ENCODE peak calls at places on chromosomes 1 and 21, in eight cellular contexts. S, G, T, P, Z, D, M and C are unnamed samples. For H3K4me1, the result is how much of the 10 kb centered on the place peaks cover.

GRCh38 chr1:20900056-20900455 is 112.9 kb upstream of the HP1BP3 start:
- DNase-seq in S (no peak), G (no peak), T (no peak), P (no peak), Z (no peak), D (no peak), M (no peak), C (no peak)

GRCh38 chr1:234925440-234926251 is 203.0 kb downstream of the TOMM20 start:
- DNase-seq in S (peak), G (peak), T (no peak), P (peak), Z (peak), D (peak), M (peak), C (peak)

GRCh38 chr21:29332461-29333354 is 34.0 kb downstream of the BACH1 start:
- DNase-seq in S (peak), G (peak), T (no peak), P (peak), Z (peak), D (peak), M (no peak), C (no peak)

GRCh38 chr1:184143449-184143848 is 91.9 kb downstream of the TSEN15 start:
- DNase-seq in S (no peak), G (peak), T (no peak), P (peak), Z (peak), D (no peak), M (no peak), C (no peak)

GRCh38 chr1:10795305-10796021 is 983 bp downstream of the CASZ1 start:
- DNase-seq in S (no peak), G (no peak), T (no peak), P (no peak), Z (peak), D (peak), M (peak), C (peak)

GRCh38 chr1:212982430-212983152 is 32.2 kb downstream of the VASH2 start:
- DNase-seq in S (no peak), G (no peak), T (no peak), P (peak), Z (no peak), D (no peak), M (no peak), C (no peak)

GRCh38 chr21:42677339-42678117 is 24.1 kb downstream of the PDE9A start:
- DNase-seq in S (peak), G (peak), T (peak), P (peak), Z (no peak), D (peak), M (no peak), C (peak)

GRCh38 chr21:42135386-42136040 is 64.4 kb downstream of the UMODL1 start:
- DNase-seq in S (no peak), G (no peak), T (no peak), P (no peak), Z (no peak), D (no peak), M (no peak), C (no peak)

GRCh38 chr21:16117851-16118592 is 388.2 kb downstream of the USP25 start:
- DNase-seq in S (peak), G (peak), T (no peak), P (peak), Z (peak), D (peak), M (no peak), C (peak)

GRCh38 chr1:209835782-209836298 is 8.1 kb downstream of the UTP25 start:
- DNase-seq in S (peak), G (peak), T (no peak), P (peak), Z (peak), D (no peak), M (no peak), C (peak)

GRCh38 chr1:76125441-76126215 is 51.1 kb downstream of the ST6GALNAC3 start:
- DNase-seq in S (no peak), G (no peak), T (no peak), P (no peak), Z (no peak), D (no peak), M (no peak), C (no peak)

GRCh38 chr1:206979379-206980043 is 9.3 kb upstream of the FCAMR start:
- DNase-seq in S (peak), G (peak), T (no peak), P (peak), Z (peak), D (peak), M (no peak), C (peak)

GRCh38 chr1:29389533-29390041 is 153.3 kb downstream of the PTPRU start:
- DNase-seq in S (no peak), G (no peak), T (no peak), P (no peak), Z (no peak), D (no peak), M (peak), C (no peak)

GRCh38 chr1:208248254-208248935 is 4.2 kb upstream of the PLXNA2 start:
- DNase-seq in S (no peak), G (no peak), T (no peak), P (no peak), Z (no peak), D (no peak), M (no peak), C (no peak)

GRCh38 chr1:40783001-40783905 is at the start of gene KCNQ4:
- DNase-seq in S (no peak), G (peak), T (no peak), P (no peak), Z (peak), D (peak), M (peak), C (peak)

GRCh38 chr21:24367936-24368335 is 1239.3 kb downstream of the MRPL39 start:
- DNase-seq in S (peak), G (no peak), T (no peak), P (peak), Z (no peak), D (peak), M (no peak), C (peak)

GRCh38 chr1:15849775-15850449 is 2.4 kb downstream of the SPEN start:
- DNase-seq in S (peak), G (peak), T (peak), P (peak), Z (peak), D (peak), M (peak), C (peak)

GRCh38 chr21:41604583-41605041 is 96.7 kb upstream of the TMPRSS2 start:
- DNase-seq in S (no peak), G (no peak), T (no peak), P (peak), Z (peak), D (peak), M (no peak), C (no peak)

GRCh38 chr1:220748091-220748934 is at the start of gene MTARC2:
- DNase-seq in S (peak), G (peak), T (no peak), P (peak), Z (peak), D (peak), M (peak), C (peak)

GRCh38 chr1:184289825-184290550 is 96.8 kb upstream of the C1orf21 start:
- DNase-seq in S (no peak), G (no peak), T (peak), P (no peak), Z (no peak), D (peak), M (no peak), C (no peak)

GRCh38 chr21:16102113-16102512 is 372.3 kb downstream of the USP25 start:
- DNase-seq in S (peak), G (no peak), T (no peak), P (no peak), Z (peak), D (no peak), M (no peak), C (no peak)

GRCh38 chr1:55195523-55196233 is 19.5 kb downstream of the USP24 start:
- DNase-seq in S (no peak), G (peak), T (no peak), P (peak), Z (peak), D (no peak), M (no peak), C (peak)

GRCh38 chr1:106554294-106554693 is 502.2 kb upstream of the PRMT6 start:
- DNase-seq in S (peak), G (peak), T (no peak), P (no peak), Z (peak), D (peak), M (no peak), C (peak)

GRCh38 chr1:22123071-22123390 is 19.9 kb downstream of the WNT4 start:
- DNase-seq in S (no peak), G (no peak), T (no peak), P (no peak), Z (no peak), D (no peak), M (no peak), C (no peak)

GRCh38 chr1:192700834-192701271 is 64.9 kb downstream of the RGS13 start:
- DNase-seq in S (peak), G (peak), T (no peak), P (peak), Z (peak), D (peak), M (no peak), C (peak)

GRCh38 chr21:39014751-39015150 is 168.5 kb downstream of the PSMG1 start:
- DNase-seq in S (peak), G (peak), T (no peak), P (peak), Z (peak), D (peak), M (no peak), C (peak)

GRCh38 chr1:233357595-233358446 is 30.3 kb downstream of the MAP3K21 start:
- DNase-seq in S (no peak), G (no peak), T (no peak), P (no peak), Z (no peak), D (no peak), M (no peak), C (no peak)

GRCh38 chr1:27598288-27598687 is 5.7 kb downstream of the AHDC1 start:
- DNase-seq in S (no peak), G (no peak), T (peak), P (no peak), Z (peak), D (no peak), M (no peak), C (peak)

GRCh38 chr1:27597511-27598216 is 6.3 kb downstream of the AHDC1 start:
- DNase-seq in S (peak), G (no peak), T (no peak), P (peak), Z (no peak), D (no peak), M (no peak), C (no peak)

GRCh38 chr1:27599605-27600499 is 4.1 kb downstream of the AHDC1 start:
- DNase-seq in S (no peak), G (no peak), T (peak), P (no peak), Z (no peak), D (peak), M (no peak), C (no peak)

GRCh38 chr1:27600500-27601175 is 3.3 kb downstream of the AHDC1 start:
- DNase-seq in S (no peak), G (no peak), T (no peak), P (peak), Z (no peak), D (no peak), M (no peak), C (peak)

DNA sequence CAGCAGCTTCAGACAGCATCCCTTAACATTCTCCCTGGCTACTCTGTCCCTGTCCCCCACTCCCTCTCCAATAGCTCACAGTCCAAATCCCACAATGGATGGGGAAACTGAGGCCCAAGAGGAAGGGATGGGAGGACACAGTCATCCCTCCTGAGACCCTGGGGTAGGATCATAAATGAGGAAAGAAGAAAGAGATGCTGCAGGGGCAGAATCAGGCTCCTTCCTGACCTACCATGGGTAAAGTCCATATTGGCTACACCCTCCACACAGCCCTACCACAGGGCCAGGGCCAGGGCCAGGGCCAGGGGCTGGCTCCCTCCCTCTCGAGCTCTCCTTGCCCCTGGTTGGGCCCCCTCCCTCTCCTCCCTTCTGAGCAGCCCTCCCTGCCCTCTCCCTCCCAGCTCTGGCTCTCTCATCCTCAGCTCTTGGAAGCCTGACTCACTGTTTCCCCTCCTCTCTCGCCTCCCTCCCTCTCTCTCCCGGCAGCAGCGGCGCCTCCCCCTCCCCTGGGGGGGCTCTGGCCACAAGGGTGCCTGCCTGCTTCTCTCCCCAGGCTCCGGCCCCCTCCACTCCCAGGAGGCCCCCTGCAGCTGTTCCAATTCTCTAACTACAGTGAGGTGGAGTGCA is 4.9 kb downstream of the AHDC1 start:
- DNase-seq in S (peak), G (peak), T (peak), P (peak), Z (peak), D (peak), M (peak), C (peak)
- H3K4me1 ChIP-seq in S (half or more), G (half or more), T (half or more), P (half or more), Z (half or more), D (under half), M (under half), C (half or more)

GRCh38 chr1:157700711-157701110 is at the start of gene FCRL3:
- DNase-seq in S (no peak), G (no peak), T (no peak), P (no peak), Z (no peak), D (no peak), M (no peak), C (no peak)
- H3K4me3 ChIP-seq in S (no peak), G (no peak), T (no peak), P (no peak), Z (no peak), D (no peak), M (no peak), C (no peak)

GRCh38 chr1:203038217-203038741 is 12.0 kb downstream of the PPFIA4 start:
- DNase-seq in S (peak), G (peak), T (no peak), P (peak), Z (peak), D (peak), M (no peak), C (peak)
- H3K9ac ChIP-seq in S (no peak), G (no peak), T (no peak), P (no peak), Z (no peak), D (no peak), M (no peak), C (no peak)

DNA sequence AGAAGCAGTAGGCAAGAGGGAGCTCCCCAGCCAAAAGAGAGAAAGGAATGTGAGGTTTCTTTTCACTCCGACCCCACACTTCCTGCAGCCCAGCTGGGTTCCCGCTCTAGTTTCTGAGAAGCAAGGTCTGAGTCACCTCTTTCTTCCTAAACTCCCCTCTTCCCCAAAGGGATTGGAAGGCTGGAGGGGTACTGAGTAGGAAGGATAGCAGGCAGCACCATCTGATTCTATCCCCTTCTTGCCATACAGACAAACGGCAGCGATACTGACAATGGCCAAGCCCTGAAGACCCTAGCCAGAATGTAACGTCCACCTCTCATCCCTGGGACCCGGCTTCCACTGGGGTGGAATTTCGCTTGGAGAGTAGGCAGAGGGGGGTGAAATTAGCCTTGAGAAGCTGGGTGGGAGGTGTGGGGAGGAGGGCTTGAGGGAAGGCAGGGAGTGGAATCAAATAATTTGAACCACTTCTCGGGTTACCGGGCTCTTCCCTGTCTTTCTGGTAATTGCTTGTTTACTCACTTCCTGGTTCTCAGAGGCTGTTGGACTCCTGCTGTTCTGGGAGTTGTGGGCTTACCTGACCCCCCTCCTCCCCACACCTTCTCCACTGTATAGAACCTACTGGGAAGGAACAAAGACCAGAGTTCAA is 13.2 kb downstream of the IER5 start:
- DNase-seq in S (peak), G (peak), T (peak), P (peak), Z (peak), D (peak), M (no peak), C (peak)
- H3K4me1 ChIP-seq in S (half or more), G (half or more), T (half or more), P (under half), Z (half or more), D (half or more), M (under half), C (under half)

GRCh38 chr1:244442850-244443249 is 8.9 kb downstream of the ADSS2 start:
- DNase-seq in S (no peak), G (no peak), T (no peak), P (no peak), Z (peak), D (no peak), M (no peak), C (no peak)

GRCh38 chr1:244437108-244437507 is 14.6 kb downstream of the ADSS2 start:
- DNase-seq in S (peak), G (peak), T (no peak), P (peak), Z (peak), D (peak), M (no peak), C (peak)

GRCh38 chr1:244436336-244437102 is 15.2 kb downstream of the ADSS2 start:
- DNase-seq in S (peak), G (no peak), T (no peak), P (peak), Z (peak), D (peak), M (no peak), C (peak)

GRCh38 chr1:244435562-244436205 is 16.0 kb downstream of the ADSS2 start:
- DNase-seq in S (peak), G (peak), T (no peak), P (peak), Z (peak), D (peak), M (no peak), C (peak)

DNA sequence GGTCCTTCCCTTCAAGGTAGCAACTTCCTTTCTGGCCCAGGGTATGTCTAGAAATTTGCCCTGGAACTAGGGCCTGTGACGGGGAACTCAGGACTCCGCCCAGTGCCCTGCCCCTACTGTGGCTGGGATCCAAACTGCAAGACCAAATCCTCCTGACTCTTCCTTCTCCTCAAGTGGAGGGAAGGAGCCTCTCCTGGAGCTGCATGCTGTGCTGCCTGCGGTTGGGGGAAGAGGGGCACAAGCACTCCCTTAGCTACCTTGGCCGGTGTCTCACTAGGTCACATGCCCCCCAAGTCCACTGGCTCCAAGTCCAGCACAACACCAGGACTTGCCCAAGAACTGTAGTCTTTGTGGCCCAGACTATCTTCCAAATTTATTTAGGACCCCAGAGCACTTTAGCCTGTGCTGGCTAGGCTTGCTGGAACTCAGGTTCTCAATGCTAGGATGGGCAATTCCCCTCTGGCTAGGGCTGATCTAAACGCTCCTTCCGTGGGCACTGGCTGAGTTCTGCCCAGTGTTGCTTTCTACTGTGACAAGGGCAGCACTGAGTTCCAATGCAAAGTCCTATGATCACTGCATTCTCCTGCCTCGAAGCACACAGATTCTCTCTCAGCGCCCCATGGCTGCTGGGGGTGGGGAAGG is 12.2 kb downstream of the ADSS2 start:
- DNase-seq in S (no peak), G (no peak), T (no peak), P (no peak), Z (no peak), D (no peak), M (peak), C (no peak)
- H3K4me3 ChIP-seq in S (no peak), G (no peak), T (no peak), P (no peak), Z (no peak), D (no peak), M (no peak), C (no peak)

GRCh38 chr1:96509944-96510343 is 211.6 kb upstream of the PTBP2 start:
- DNase-seq in S (no peak), G (no peak), T (no peak), P (no peak), Z (no peak), D (no peak), M (no peak), C (no peak)
- H3K9ac ChIP-seq in S (no peak), G (no peak), T (no peak), P (no peak), Z (no peak), D (no peak), M (no peak), C (no peak)

DNA sequence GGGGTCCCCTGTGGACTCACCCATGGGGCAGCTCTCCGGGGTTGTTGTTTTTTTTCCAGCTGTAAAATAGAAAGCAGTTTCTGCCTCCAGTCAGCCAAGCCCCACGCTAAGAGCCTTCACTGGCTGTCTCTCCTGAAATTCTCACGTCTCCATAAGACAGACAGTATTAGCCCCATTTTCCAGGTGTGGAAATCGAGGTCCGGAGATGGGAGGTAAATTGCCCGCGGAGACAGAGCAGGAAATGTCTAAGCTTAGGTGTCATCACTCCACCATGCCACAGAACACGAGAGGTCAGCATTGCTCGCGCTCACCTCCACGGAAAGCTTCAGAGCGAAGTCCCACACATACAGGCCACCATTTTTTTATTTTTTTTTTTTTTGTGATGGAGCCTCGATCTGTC is 44.6 kb downstream of the TNFRSF8 start:
- DNase-seq in S (no peak), G (no peak), T (no peak), P (no peak), Z (no peak), D (no peak), M (no peak), C (no peak)
- H3K4me1 ChIP-seq in S (under half), G (under half), T (under half), P (under half), Z (under half), D (under half), M (under half), C (under half)